ENCODE peak calls at places on chromosomes 13 and 19, in five cellular contexts. One of them, this sample, is unnamed.

GRCh38 chr19:40717325-40717879 is 490 bp downstream of the ITPKC start:
- DNase-seq in H1: no peak
- DNase-seq in K562: peak
- DNase-seq in HepG2: no peak
- DNase-seq in A549: no peak
- DNase-seq in this sample: no peak

GRCh38 chr19:19409235-19410030 is 4.0 kb downstream of the GATAD2A start:
- DNase-seq in A549: no peak
- DNase-seq in HepG2: no peak
- DNase-seq in K562: no peak
- DNase-seq in H1: no peak
- DNase-seq in this sample: no peak

GRCh38 chr19:33287438-33287837 is 14.9 kb downstream of the CEBPA start:
- DNase-seq in H1: no peak
- DNase-seq in K562: no peak
- DNase-seq in HepG2: no peak
- DNase-seq in A549: no peak
- DNase-seq in this sample: no peak

GRCh38 chr13:77143325-77143907 is 116.5 kb upstream of the FBXL3 start:
- DNase-seq in K562: no peak
- DNase-seq in HepG2: peak
- DNase-seq in A549: no peak
- DNase-seq in H1: no peak
- DNase-seq in this sample: no peak

GRCh38 chr13:41601718-41602445 is 144.5 kb downstream of the RGCC start:
- DNase-seq in H1: no peak
- DNase-seq in HepG2: no peak
- DNase-seq in A549: no peak
- DNase-seq in K562: no peak
- DNase-seq in this sample: no peak

GRCh38 chr19:49272204-49272603 is 52.8 kb downstream of the SLC6A16 start:
- DNase-seq in A549: no peak
- DNase-seq in K562: no peak
- DNase-seq in HepG2: no peak
- DNase-seq in H1: no peak
- DNase-seq in this sample: no peak

GRCh38 chr19:17557461-17557860 is 2.0 kb downstream of the COLGALT1 start:
- DNase-seq in A549: no peak
- DNase-seq in K562: no peak
- DNase-seq in H1: no peak
- DNase-seq in HepG2: no peak
- DNase-seq in this sample: no peak

GRCh38 chr13:31920301-31920818 is 111.2 kb upstream of the FRY start:
- DNase-seq in K562: no peak
- DNase-seq in H1: no peak
- DNase-seq in A549: no peak
- DNase-seq in HepG2: no peak
- DNase-seq in this sample: no peak

GRCh38 chr13:73635166-73635787 is 498.9 kb downstream of the KLF12 start:
- DNase-seq in A549: no peak
- DNase-seq in H1: no peak
- DNase-seq in K562: no peak
- DNase-seq in HepG2: no peak
- DNase-seq in this sample: no peak

GRCh38 chr13:43390101-43390500 is 366.7 kb downstream of the DNAJC15 start:
- DNase-seq in K562: no peak
- DNase-seq in H1: no peak
- DNase-seq in A549: no peak
- DNase-seq in HepG2: no peak
- DNase-seq in this sample: no peak

GRCh38 chr19:11064831-11065303 is 24.4 kb upstream of the LDLR start:
- DNase-seq in H1: no peak
- DNase-seq in HepG2: no peak
- DNase-seq in A549: peak
- DNase-seq in K562: peak
- DNase-seq in this sample: no peak

GRCh38 chr13:22789027-22789593 is 391.7 kb upstream of the SGCG start:
- DNase-seq in K562: no peak
- DNase-seq in A549: no peak
- DNase-seq in HepG2: peak
- DNase-seq in H1: no peak
- DNase-seq in this sample: no peak

GRCh38 chr19:55165952-55166529 is 372 bp downstream of the DNAAF3 start:
- DNase-seq in H1: no peak
- DNase-seq in HepG2: peak
- DNase-seq in K562: peak
- DNase-seq in A549: peak
- DNase-seq in this sample: no peak

GRCh38 chr13:21018220-21018619 is 43.2 kb downstream of the LATS2 start:
- DNase-seq in HepG2: no peak
- DNase-seq in K562: no peak
- DNase-seq in H1: no peak
- DNase-seq in A549: no peak
- DNase-seq in this sample: no peak

GRCh38 chr19:2099054-2099501 is 2.4 kb downstream of the IZUMO4 start:
- DNase-seq in A549: no peak
- DNase-seq in H1: no peak
- DNase-seq in K562: no peak
- DNase-seq in HepG2: no peak
- DNase-seq in this sample: no peak

GRCh38 chr19:2099937-2100718 is 3.4 kb downstream of the IZUMO4 start:
- DNase-seq in HepG2: no peak
- DNase-seq in H1: no peak
- DNase-seq in A549: no peak
- DNase-seq in K562: no peak
- DNase-seq in this sample: no peak

GRCh38 chr19:2095338-2095938 is 688 bp downstream of the MOB3A start:
- DNase-seq in K562: peak
- DNase-seq in HepG2: no peak
- DNase-seq in H1: no peak
- DNase-seq in A549: no peak
- DNase-seq in this sample: no peak

GRCh38 chr19:2096543-2097329 is at the start of gene IZUMO4:
- DNase-seq in A549: peak
- DNase-seq in H1: peak
- DNase-seq in HepG2: peak
- DNase-seq in K562: peak
- DNase-seq in this sample: peak

GRCh38 chr19:2097330-2098327 is 914 bp downstream of the IZUMO4 start:
- DNase-seq in A549: no peak
- DNase-seq in K562: peak
- DNase-seq in H1: no peak
- DNase-seq in HepG2: no peak
- DNase-seq in this sample: no peak
- TF ChIP-seq CEBPB in A549: no peak
- TF ChIP-seq CEBPB in K562: no peak
- TF ChIP-seq CEBPB in H1: no peak
- TF ChIP-seq CEBPB in HepG2: no peak
- TF ChIP-seq CEBPB in this sample: no peak

DNA sequence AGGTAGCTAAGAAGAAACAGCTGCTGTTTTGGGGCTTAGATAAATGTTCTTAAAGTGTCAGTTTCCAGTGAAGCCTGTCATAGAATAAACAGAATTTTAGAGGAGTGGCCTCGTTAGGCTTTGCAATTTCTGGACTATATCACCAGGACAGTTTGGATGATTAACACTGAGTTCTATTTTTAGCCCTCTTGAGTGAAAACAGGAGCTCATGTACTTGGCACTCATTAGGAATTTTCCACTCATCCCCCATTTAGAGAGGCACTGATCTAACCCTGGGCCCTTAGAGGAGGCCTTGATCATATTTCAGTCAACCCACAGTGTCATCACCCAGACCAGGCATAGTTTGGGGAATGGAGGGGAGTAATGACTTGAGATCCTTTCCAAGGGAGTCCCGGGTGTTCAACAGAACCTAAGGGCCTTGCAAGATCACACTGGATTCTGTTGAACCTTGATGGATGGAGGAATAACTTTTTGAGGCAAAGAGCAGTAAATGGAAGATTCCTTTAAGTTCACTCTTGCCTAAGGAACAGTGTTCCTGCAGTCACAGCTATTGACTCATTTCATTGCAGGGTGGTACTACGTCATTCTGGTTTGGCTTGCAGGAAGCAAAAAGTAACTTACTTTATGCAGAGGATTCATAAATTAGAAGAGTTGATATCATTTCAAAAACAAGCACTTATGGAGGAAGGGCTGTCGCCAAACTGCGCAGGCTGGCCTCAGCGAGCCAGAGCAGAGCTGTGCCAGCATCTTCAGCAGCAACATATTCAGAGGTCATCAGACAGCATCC is 160.2 kb downstream of the SLC7A1 start:
- DNase-seq in K562: no peak
- DNase-seq in H1: no peak
- DNase-seq in HepG2: no peak
- DNase-seq in A549: no peak
- DNase-seq in this sample: no peak
- TF ChIP-seq EP300 in K562: no peak
- TF ChIP-seq EP300 in H1: no peak
- TF ChIP-seq EP300 in HepG2: no peak
- TF ChIP-seq EP300 in A549: no peak
- TF ChIP-seq EP300 in this sample: no peak

DNA sequence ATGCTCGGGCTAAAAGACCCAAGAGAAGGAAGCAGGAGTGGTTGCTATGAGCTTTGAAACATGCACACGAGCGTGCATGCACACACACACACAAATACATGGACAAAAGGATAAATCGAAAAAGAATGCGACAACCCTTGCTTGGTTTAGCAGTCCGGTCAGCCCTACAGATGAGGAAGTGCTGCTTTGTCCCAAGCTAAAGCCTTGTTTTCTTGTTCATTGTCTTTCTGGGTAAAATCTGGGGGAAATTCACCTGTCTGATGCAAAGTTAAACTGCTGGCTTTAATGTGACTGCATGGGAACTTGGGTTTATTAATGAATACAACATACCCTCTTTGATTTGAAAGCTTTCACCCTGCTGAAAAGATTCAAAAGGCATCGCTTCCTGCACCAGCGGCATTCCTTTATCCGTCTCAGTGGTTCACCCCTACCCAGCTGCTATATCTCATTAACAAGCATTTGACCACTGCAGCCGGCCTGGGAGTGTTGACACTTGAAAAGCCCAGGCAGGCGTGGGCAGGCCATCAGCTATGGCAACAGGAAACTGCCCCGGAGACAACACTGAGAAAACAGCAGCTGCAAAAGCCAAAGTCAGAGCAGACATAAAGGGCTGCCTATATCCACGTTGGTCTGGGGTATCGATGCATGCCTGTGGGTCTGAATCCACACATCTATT is 301.7 kb downstream of the NDFIP2 start:
- DNase-seq in H1: peak
- DNase-seq in A549: no peak
- DNase-seq in HepG2: peak
- DNase-seq in K562: no peak
- DNase-seq in this sample: no peak
- TF ChIP-seq CEBPB in H1: no peak
- TF ChIP-seq CEBPB in A549: no peak
- TF ChIP-seq CEBPB in HepG2: no peak
- TF ChIP-seq CEBPB in K562: no peak
- TF ChIP-seq CEBPB in this sample: no peak

DNA sequence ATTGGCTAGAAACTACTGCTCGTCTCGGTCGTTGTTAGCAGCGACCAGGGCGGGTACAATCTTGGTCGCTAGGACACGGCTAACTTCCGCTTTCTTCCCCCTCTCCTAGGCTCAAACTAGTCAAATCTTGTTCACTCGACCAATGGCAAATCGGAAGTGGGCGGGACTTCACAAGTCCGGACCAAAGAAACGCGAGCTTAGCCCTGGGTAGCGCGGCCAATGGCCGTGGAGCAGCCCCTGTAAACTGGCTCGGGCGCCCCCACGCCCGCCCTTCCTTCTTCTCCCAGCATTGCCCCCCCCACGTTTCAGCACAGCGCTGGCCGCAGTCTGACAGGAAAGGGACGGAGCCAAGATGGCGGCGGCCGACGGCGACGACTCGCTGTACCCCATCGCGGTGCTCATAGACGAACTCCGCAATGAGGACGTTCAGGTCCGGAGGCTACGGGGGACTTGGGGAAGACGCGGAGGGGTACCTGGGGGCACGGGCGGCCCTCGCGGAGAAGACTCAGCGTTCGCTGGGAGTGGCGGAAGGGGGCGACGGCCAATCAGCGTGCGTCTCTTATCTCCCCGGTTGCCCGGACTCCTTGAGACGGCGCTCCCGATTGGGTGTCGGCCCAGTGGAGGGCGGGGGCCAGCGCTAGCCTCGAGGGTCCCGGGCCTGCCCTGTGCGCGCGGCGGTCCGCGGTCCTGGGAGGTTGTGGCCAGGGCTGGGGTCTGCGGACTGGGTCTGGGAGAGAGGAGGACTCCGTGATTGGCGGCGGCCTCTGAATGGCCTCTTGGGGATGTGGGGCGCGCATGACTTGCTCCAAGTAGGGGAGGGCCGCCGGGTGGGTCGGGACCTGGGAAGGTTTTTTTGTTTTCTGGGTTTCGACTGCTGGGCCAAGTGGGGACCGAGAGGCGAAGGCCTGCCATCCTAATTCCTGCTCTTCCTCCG is at the start of gene PPP2R1A:
- DNase-seq in A549: peak
- DNase-seq in H1: peak
- DNase-seq in K562: peak
- DNase-seq in HepG2: peak
- DNase-seq in this sample: peak
- TF ChIP-seq EP300 in A549: no peak
- TF ChIP-seq EP300 in H1: no peak
- TF ChIP-seq EP300 in K562: no peak
- TF ChIP-seq EP300 in HepG2: no peak
- TF ChIP-seq EP300 in this sample: no peak

DNA sequence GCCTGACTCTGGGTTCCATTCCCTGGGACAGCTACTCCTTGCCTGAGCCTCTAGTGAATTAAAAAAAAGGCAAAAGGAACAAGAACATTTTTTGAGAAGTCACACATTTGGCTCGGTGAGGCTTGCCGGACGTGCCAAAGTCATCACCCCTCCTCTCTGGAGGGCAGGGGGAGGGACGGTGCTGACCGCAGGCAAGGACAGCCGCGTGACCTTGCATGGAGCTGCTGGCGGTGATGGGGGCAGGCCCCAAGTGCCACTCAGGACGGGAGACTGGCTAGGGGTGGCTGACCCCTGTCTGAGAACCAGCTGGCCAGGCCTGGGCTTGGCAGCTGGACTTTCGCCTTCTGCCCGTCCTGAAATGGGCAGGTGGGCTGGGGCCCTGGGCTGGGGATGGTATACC is 26.4 kb downstream of the MAP2K2 start:
- DNase-seq in H1: no peak
- DNase-seq in A549: no peak
- DNase-seq in HepG2: no peak
- DNase-seq in K562: no peak
- DNase-seq in this sample: no peak
- TF ChIP-seq CEBPB in H1: no peak
- TF ChIP-seq CEBPB in A549: no peak
- TF ChIP-seq CEBPB in HepG2: no peak
- TF ChIP-seq CEBPB in K562: no peak
- TF ChIP-seq CEBPB in this sample: no peak

GRCh38 chr13:45340422-45341033 is 455 bp downstream of the TPT1 start:
- DNase-seq in A549: peak
- DNase-seq in K562: peak
- DNase-seq in H1: no peak
- DNase-seq in HepG2: peak
- DNase-seq in this sample: no peak
- TF ChIP-seq EP300 in A549: no peak
- TF ChIP-seq EP300 in K562: peak
- TF ChIP-seq EP300 in H1: no peak
- TF ChIP-seq EP300 in HepG2: no peak
- TF ChIP-seq EP300 in this sample: no peak